ENCODE peak calls at places on chromosome 19, in five cellular contexts. One of them, this sample, is unnamed.

GRCh38 chr19:37990362-37990761 is 83.4 kb downstream of the SIPA1L3 start:
- DNase-seq in left lung: no peak
- DNase-seq in endothelial cell of umbilical vein: no peak
- DNase-seq in HepG2: no peak
- DNase-seq in heart left ventricle: no peak
- DNase-seq in this sample: no peak

GRCh38 chr19:51131780-51132680 is 7.3 kb downstream of the SIGLEC9 start:
- DNase-seq in left lung: no peak
- DNase-seq in endothelial cell of umbilical vein: peak; percentile 80
- DNase-seq in HepG2: no peak
- DNase-seq in heart left ventricle: peak; percentile 74
- DNase-seq in this sample: no peak

GRCh38 chr19:19171821-19172532 is 1.9 kb upstream of the MEF2B start:
- DNase-seq in left lung: no peak
- DNase-seq in endothelial cell of umbilical vein: no peak
- DNase-seq in HepG2: peak; percentile 62
- DNase-seq in heart left ventricle: no peak
- DNase-seq in this sample: no peak

GRCh38 chr19:21566073-21566472 is 60.7 kb downstream of the ZNF429 start:
- DNase-seq in left lung: no peak
- DNase-seq in endothelial cell of umbilical vein: no peak
- DNase-seq in HepG2: no peak
- DNase-seq in heart left ventricle: no peak
- DNase-seq in this sample: no peak

GRCh38 chr19:33520844-33521479 is 629 bp downstream of the PEPD start:
- DNase-seq in left lung: no peak
- DNase-seq in endothelial cell of umbilical vein: no peak
- DNase-seq in HepG2: peak; percentile 33
- DNase-seq in heart left ventricle: no peak
- DNase-seq in this sample: no peak

GRCh38 chr19:38838208-38838985 is 6.8 kb upstream of the ECH1 start:
- DNase-seq in left lung: no peak
- DNase-seq in endothelial cell of umbilical vein: no peak
- DNase-seq in HepG2: no peak
- DNase-seq in heart left ventricle: no peak
- DNase-seq in this sample: no peak

GRCh38 chr19:19055701-19056100 is 8.1 kb upstream of the SLC25A42 start:
- DNase-seq in left lung: peak; percentile 64
- DNase-seq in endothelial cell of umbilical vein: no peak
- DNase-seq in HepG2: no peak
- DNase-seq in heart left ventricle: no peak
- DNase-seq in this sample: no peak

GRCh38 chr19:5667751-5668271 is 12.5 kb downstream of the MICOS13 start:
- DNase-seq in left lung: peak; percentile 80
- DNase-seq in endothelial cell of umbilical vein: no peak
- DNase-seq in HepG2: no peak
- DNase-seq in heart left ventricle: no peak
- DNase-seq in this sample: no peak

GRCh38 chr19:10471909-10472308 is 31.2 kb downstream of the KEAP1 start:
- DNase-seq in left lung: no peak
- DNase-seq in endothelial cell of umbilical vein: peak; percentile 26
- DNase-seq in HepG2: peak; percentile 54
- DNase-seq in heart left ventricle: no peak
- DNase-seq in this sample: peak; percentile 23

GRCh38 chr19:9945319-9945966 is 9.1 kb upstream of the OLFM2 start:
- DNase-seq in left lung: no peak
- DNase-seq in endothelial cell of umbilical vein: peak; percentile 7
- DNase-seq in HepG2: peak; percentile 10
- DNase-seq in heart left ventricle: peak; percentile 92
- DNase-seq in this sample: no peak

GRCh38 chr19:5120321-5120720 is 151.4 kb downstream of the KDM4B start:
- DNase-seq in left lung: no peak
- DNase-seq in endothelial cell of umbilical vein: no peak
- DNase-seq in HepG2: no peak
- DNase-seq in heart left ventricle: no peak
- DNase-seq in this sample: no peak

GRCh38 chr19:47509973-47510372 is 4.9 kb downstream of the NAPA start:
- DNase-seq in left lung: peak; percentile 48
- DNase-seq in endothelial cell of umbilical vein: peak; percentile 60
- DNase-seq in HepG2: no peak
- DNase-seq in heart left ventricle: peak; percentile 67
- DNase-seq in this sample: no peak

GRCh38 chr19:47510516-47511127 is 4.2 kb downstream of the NAPA start:
- DNase-seq in left lung: peak; percentile 33
- DNase-seq in endothelial cell of umbilical vein: no peak
- DNase-seq in HepG2: no peak
- DNase-seq in heart left ventricle: peak; percentile 52
- DNase-seq in this sample: no peak

GRCh38 chr19:47511681-47512080 is 3.2 kb downstream of the NAPA start:
- DNase-seq in left lung: peak; percentile 36
- DNase-seq in endothelial cell of umbilical vein: no peak
- DNase-seq in HepG2: no peak
- DNase-seq in heart left ventricle: peak; percentile 24
- DNase-seq in this sample: no peak

GRCh38 chr19:47512183-47512947 is 2.5 kb downstream of the NAPA start:
- DNase-seq in left lung: no peak
- DNase-seq in endothelial cell of umbilical vein: no peak
- DNase-seq in HepG2: peak; percentile 52
- DNase-seq in heart left ventricle: peak; percentile 30
- DNase-seq in this sample: no peak

DNA sequence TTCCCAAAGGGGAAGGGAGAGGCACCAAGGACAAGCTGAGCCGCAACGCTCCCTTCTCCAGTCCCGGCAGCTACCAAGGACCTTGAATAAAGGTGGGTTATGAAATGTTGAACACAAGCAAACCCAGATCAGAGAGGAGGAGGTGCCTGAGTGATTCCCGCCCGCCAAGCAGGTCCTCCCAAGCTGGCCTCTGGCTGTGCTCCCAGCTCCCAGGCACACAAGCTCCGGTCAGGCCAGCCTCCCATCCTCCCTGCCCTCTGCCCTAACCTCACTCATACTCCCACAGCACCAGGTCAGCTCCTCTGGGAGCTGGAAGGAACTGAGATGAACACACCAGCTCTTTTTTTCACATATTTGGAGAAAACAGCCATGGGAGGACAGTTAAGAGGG is 3.7 kb downstream of the NAPA start:
- DNase-seq in left lung: peak; percentile 60
- DNase-seq in endothelial cell of umbilical vein: no peak
- DNase-seq in HepG2: no peak
- DNase-seq in heart left ventricle: peak; percentile 81
- DNase-seq in this sample: no peak
- H3K4me1 ChIP-seq in left lung: peaks cover 32% of the 10 kb centered on the region
- H3K4me1 ChIP-seq in endothelial cell of umbilical vein: peaks cover 28% of the 10 kb centered on the region
- H3K4me1 ChIP-seq in HepG2: peaks cover 28% of the 10 kb centered on the region
- H3K4me1 ChIP-seq in heart left ventricle: peaks cover 21% of the 10 kb centered on the region
- H3K4me1 ChIP-seq in this sample: peaks cover 33% of the 10 kb centered on the region

GRCh38 chr19:13026478-13026999 is 31.3 kb downstream of the NFIX start:
- DNase-seq in left lung: no peak
- DNase-seq in endothelial cell of umbilical vein: peak; percentile 64
- DNase-seq in HepG2: peak; percentile 96
- DNase-seq in heart left ventricle: no peak
- DNase-seq in this sample: no peak
- H3K4me1 ChIP-seq in left lung: peaks cover 34% of the 10 kb centered on the region
- H3K4me1 ChIP-seq in endothelial cell of umbilical vein: peaks cover 36% of the 10 kb centered on the region
- H3K4me1 ChIP-seq in HepG2: peaks cover 90% of the 10 kb centered on the region
- H3K4me1 ChIP-seq in heart left ventricle: peaks cover 3% of the 10 kb centered on the region
- H3K4me1 ChIP-seq in this sample: peaks cover 3% of the 10 kb centered on the region

GRCh38 chr19:3104708-3104983 is 10.5 kb downstream of the GNA11 start:
- DNase-seq in left lung: no peak
- DNase-seq in endothelial cell of umbilical vein: no peak
- DNase-seq in HepG2: no peak
- DNase-seq in heart left ventricle: no peak
- DNase-seq in this sample: no peak

GRCh38 chr19:3100747-3101730 is 6.9 kb downstream of the GNA11 start:
- DNase-seq in left lung: peak; percentile 73
- DNase-seq in endothelial cell of umbilical vein: no peak
- DNase-seq in HepG2: no peak
- DNase-seq in heart left ventricle: peak; percentile 23
- DNase-seq in this sample: no peak

GRCh38 chr19:3099347-3100145 is 5.4 kb downstream of the GNA11 start:
- DNase-seq in left lung: peak; percentile 54
- DNase-seq in endothelial cell of umbilical vein: no peak
- DNase-seq in HepG2: no peak
- DNase-seq in heart left ventricle: no peak
- DNase-seq in this sample: no peak

GRCh38 chr19:3100331-3100730 is 6.2 kb downstream of the GNA11 start:
- DNase-seq in left lung: peak; percentile 47
- DNase-seq in endothelial cell of umbilical vein: no peak
- DNase-seq in HepG2: no peak
- DNase-seq in heart left ventricle: peak; percentile 25
- DNase-seq in this sample: no peak

GRCh38 chr19:3102239-3103140 is 8.3 kb downstream of the GNA11 start:
- DNase-seq in left lung: no peak
- DNase-seq in endothelial cell of umbilical vein: no peak
- DNase-seq in HepG2: no peak
- DNase-seq in heart left ventricle: peak; percentile 17
- DNase-seq in this sample: no peak
- H3K4me1 ChIP-seq in left lung: peaks cover 29% of the 10 kb centered on the region
- H3K4me1 ChIP-seq in endothelial cell of umbilical vein: peaks cover 14% of the 10 kb centered on the region
- H3K4me1 ChIP-seq in HepG2: peaks cover 54% of the 10 kb centered on the region
- H3K4me1 ChIP-seq in heart left ventricle: peaks cover 20% of the 10 kb centered on the region
- H3K4me1 ChIP-seq in this sample: peaks cover 20% of the 10 kb centered on the region

DNA sequence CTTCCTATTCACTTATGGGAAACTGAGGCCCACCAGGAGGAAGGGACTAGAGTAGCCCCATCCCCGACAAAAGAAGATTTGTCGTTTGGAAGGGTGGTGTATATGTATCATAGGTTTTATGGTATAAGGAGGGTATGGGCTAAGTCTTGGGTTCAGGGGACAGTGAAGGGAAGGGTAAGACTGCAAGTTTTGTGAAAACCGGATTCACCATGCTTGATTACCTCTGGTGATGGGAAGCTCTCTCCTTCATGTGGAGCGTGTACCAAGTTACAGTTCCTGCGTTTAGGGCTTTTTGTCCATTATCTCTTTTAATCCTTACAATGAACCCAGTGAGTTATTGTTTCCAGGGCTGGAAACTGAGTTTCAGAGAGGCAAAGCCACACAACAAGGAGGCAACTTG is 3.8 kb downstream of the VASP start:
- DNase-seq in left lung: no peak
- DNase-seq in endothelial cell of umbilical vein: no peak
- DNase-seq in HepG2: no peak
- DNase-seq in heart left ventricle: no peak
- DNase-seq in this sample: no peak
- H3K4me1 ChIP-seq in left lung: peaks cover 29% of the 10 kb centered on the region
- H3K4me1 ChIP-seq in endothelial cell of umbilical vein: peaks cover 40% of the 10 kb centered on the region
- H3K4me1 ChIP-seq in HepG2: peaks cover 66% of the 10 kb centered on the region
- H3K4me1 ChIP-seq in heart left ventricle: peaks cover 9% of the 10 kb centered on the region
- H3K4me1 ChIP-seq in this sample: peaks cover 23% of the 10 kb centered on the region

GRCh38 chr19:53904909-53905308 is 4.2 kb upstream of the CACNG7 start:
- DNase-seq in left lung: no peak
- DNase-seq in endothelial cell of umbilical vein: no peak
- DNase-seq in HepG2: no peak
- DNase-seq in heart left ventricle: no peak
- DNase-seq in this sample: no peak

GRCh38 chr19:53907690-53908089 is 1.4 kb upstream of the CACNG7 start:
- DNase-seq in left lung: no peak
- DNase-seq in endothelial cell of umbilical vein: no peak
- DNase-seq in HepG2: no peak
- DNase-seq in heart left ventricle: no peak
- DNase-seq in this sample: no peak

GRCh38 chr19:53907193-53907581 is 1.9 kb upstream of the CACNG7 start:
- DNase-seq in left lung: no peak
- DNase-seq in endothelial cell of umbilical vein: no peak
- DNase-seq in HepG2: no peak
- DNase-seq in heart left ventricle: no peak
- DNase-seq in this sample: no peak

GRCh38 chr19:53905787-53906186 is 3.3 kb upstream of the CACNG7 start:
- DNase-seq in left lung: no peak
- DNase-seq in endothelial cell of umbilical vein: no peak
- DNase-seq in HepG2: no peak
- DNase-seq in heart left ventricle: no peak
- DNase-seq in this sample: no peak

DNA sequence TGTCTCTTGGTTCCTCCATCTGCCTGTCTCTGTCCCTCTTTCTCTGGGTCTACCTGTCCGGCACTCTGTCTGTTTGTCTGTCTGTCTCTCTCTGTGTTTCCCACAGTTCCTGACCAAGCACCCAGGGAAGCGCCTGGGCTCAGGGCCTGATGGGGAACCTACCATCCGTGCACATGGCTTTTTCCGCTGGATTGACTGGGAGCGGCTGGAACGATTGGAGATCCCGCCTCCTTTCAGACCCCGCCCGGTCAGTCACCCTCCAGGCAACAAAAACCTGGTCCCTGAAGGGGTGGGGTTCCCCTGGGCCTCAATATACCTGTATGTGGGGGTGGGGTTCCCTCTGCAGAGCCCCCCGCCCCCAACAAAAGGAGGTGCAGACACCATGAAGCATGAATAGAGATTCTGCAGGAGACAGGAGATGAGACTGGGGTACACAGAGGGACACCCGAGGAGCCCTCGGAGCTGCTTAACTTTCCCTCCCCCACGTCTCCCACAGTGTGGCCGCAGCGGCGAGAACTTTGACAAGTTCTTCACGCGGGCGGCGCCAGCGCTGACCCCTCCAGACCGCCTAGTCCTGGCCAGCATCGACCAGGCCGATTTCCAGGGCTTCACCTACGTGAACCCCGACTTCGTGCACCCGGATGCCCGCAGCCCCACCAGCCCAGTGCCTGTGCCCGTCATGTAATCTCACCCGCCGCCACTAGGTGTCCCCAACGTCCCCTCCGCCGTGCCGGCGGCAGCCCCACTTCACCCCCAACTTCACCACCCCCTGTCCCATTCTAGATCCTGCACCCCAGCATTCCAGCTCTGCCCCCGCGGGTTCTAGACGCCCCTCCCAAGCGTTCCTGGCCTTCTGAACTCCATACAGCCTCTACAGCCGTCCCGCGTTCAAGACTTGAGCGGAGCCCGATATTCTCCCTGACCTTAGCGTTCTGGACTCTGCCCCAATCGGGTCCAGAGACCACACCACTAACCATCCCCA is 2.6 kb upstream of the CACNG7 start:
- DNase-seq in left lung: peak; percentile 92
- DNase-seq in endothelial cell of umbilical vein: no peak
- DNase-seq in HepG2: no peak
- DNase-seq in heart left ventricle: peak; percentile 37
- DNase-seq in this sample: peak; percentile 26
- H3K4me1 ChIP-seq in left lung: no peaks in the 10 kb centered on the region
- H3K4me1 ChIP-seq in endothelial cell of umbilical vein: peaks cover 6% of the 10 kb centered on the region
- H3K4me1 ChIP-seq in HepG2: no peaks in the 10 kb centered on the region
- H3K4me1 ChIP-seq in heart left ventricle: no peaks in the 10 kb centered on the region
- H3K4me1 ChIP-seq in this sample: no peaks in the 10 kb centered on the region

DNA sequence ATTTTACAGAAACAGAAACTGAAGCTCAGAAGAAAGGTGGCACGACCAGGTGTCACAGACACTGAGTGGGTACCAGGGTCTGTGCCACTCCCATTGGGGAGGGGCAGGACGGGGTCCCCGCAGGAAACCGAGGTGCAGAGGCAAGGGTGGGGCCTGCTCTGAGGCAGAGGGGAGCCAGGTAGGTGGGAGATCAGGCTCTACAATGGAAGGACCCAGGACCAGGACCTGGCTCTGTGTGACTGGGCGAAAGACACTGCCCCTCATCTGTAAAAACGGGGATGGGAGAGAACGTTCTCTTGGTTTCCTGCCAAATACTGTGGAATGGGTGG is 2.8 kb downstream of the PTGIR start:
- DNase-seq in left lung: peak; percentile 55
- DNase-seq in endothelial cell of umbilical vein: no peak
- DNase-seq in HepG2: no peak
- DNase-seq in heart left ventricle: peak; percentile 17
- DNase-seq in this sample: no peak
- H3K4me1 ChIP-seq in left lung: peaks cover 19% of the 10 kb centered on the region
- H3K4me1 ChIP-seq in endothelial cell of umbilical vein: peaks cover 9% of the 10 kb centered on the region
- H3K4me1 ChIP-seq in HepG2: peaks cover 33% of the 10 kb centered on the region
- H3K4me1 ChIP-seq in heart left ventricle: no peaks in the 10 kb centered on the region
- H3K4me1 ChIP-seq in this sample: peaks cover 12% of the 10 kb centered on the region